ENCODE peak calls at places on chromosomes 4 and X, in ten cellular contexts. B is stomach, W is brain microvascular endothelial cell, F is fibroblast of lung, J is upper lobe of left lung, S is HCT116, R is GM23248, P is thoracic aorta, Z is endothelial cell of umbilical vein, I is hepatocyte. X is an unnamed sample. For H3K36me3, the result is how much of the 10 kb centered on the place peaks cover.

GRCh38 chrX:100373673-100374072 is 36.4 kb downstream of the PCDH19 start:
- DNase-seq in R (no peak), F (no peak), B (no peak), S (no peak), P (no peak), I (no peak), J (no peak), Z (no peak), W (no peak), X (no peak)

GRCh38 chr4:123786955-123787354 is 390.4 kb downstream of the SPRY1 start:
- DNase-seq in F (peak), J (no peak), R (peak), I (peak), W (peak), B (peak), S (no peak), Z (no peak), P (no peak), X (no peak)

GRCh38 chr4:93203708-93204107 is 624.8 kb upstream of the ATOH1 start:
- DNase-seq in J (no peak), R (peak), S (peak), W (no peak), Z (no peak), P (no peak), F (no peak), I (peak), B (no peak), X (no peak)

GRCh38 chr4:54954656-54955388 is 170.6 kb downstream of the KDR start:
- DNase-seq in R (no peak), W (no peak), I (no peak), J (no peak), B (no peak), P (no peak), Z (peak), F (no peak), S (no peak), X (no peak)

GRCh38 chr4:140186651-140187315 is 32.8 kb upstream of the MAML3 start:
- DNase-seq in S (peak), W (peak), R (peak), F (peak), B (peak), I (peak), P (no peak), Z (peak), J (no peak), X (no peak)

GRCh38 chr4:120466429-120466828 is 399.8 kb upstream of the MAD2L1 start:
- DNase-seq in W (no peak), J (no peak), S (no peak), R (no peak), F (no peak), P (no peak), B (no peak), I (no peak), Z (no peak), X (no peak)

GRCh38 chr4:140615451-140615850 is 46.7 kb upstream of the UCP1 start:
- DNase-seq in P (no peak), F (no peak), I (no peak), R (no peak), W (no peak), S (no peak), J (no peak), B (no peak), Z (no peak), X (no peak)

GRCh38 chrX:17828156-17828555 is 32.9 kb downstream of the RAI2 start:
- DNase-seq in R (no peak), J (no peak), F (no peak), I (no peak), B (no peak), Z (no peak), P (no peak), W (no peak), S (no peak), X (no peak)

GRCh38 chr4:140213736-140214135 is 59.8 kb upstream of the MAML3 start:
- DNase-seq in I (peak), J (no peak), W (peak), B (no peak), Z (no peak), R (peak), F (peak), P (no peak), S (no peak), X (no peak)

GRCh38 chr4:37793562-37793961 is 32.9 kb upstream of the PGM2 start:
- DNase-seq in F (peak), R (peak), I (no peak), J (no peak), W (peak), S (no peak), P (no peak), Z (peak), B (no peak), X (no peak)

GRCh38 chr4:143773998-143774898 is 73.8 kb upstream of the FREM3 start:
- DNase-seq in S (peak), Z (peak), R (peak), J (no peak), I (peak), P (no peak), F (peak), W (peak), B (peak), X (no peak)

GRCh38 chr4:183556947-183557346 is 52.1 kb downstream of the ING2 start:
- DNase-seq in R (no peak), B (no peak), W (no peak), J (no peak), Z (no peak), F (no peak), P (no peak), I (no peak), S (no peak), X (no peak)

GRCh38 chrX:1542994-1543725 is 6.2 kb upstream of the P2RY8 start:
- DNase-seq in Z (no peak), R (no peak), I (no peak), P (no peak), F (no peak), J (no peak), W (no peak), B (no peak), S (no peak), X (no peak)

GRCh38 chrX:8067754-8068469 is 103.2 kb downstream of the VCX2 start:
- DNase-seq in P (no peak), I (peak), B (no peak), S (no peak), R (no peak), F (peak), W (no peak), J (no peak), Z (no peak), X (no peak)

GRCh38 chr4:21628116-21628515 is 320.5 kb downstream of the KCNIP4 start:
- DNase-seq in R (no peak), P (no peak), I (no peak), J (no peak), S (no peak), W (no peak), F (no peak), Z (no peak), B (no peak), X (no peak)

GRCh38 chrX:24838624-24839023 is 144.9 kb downstream of the POLA1 start:
- DNase-seq in R (peak), F (peak), Z (peak), J (no peak), P (no peak), B (no peak), I (peak), W (peak), S (no peak), X (no peak)

GRCh38 chr4:138945401-138945800 is 70.2 kb upstream of the NOCT start:
- DNase-seq in B (no peak), Z (no peak), J (no peak), R (no peak), F (no peak), P (no peak), I (no peak), S (no peak), W (no peak), X (no peak)

GRCh38 chrX:13938766-13939530 is 90.7 kb downstream of the GEMIN8 start:
- DNase-seq in S (no peak), I (no peak), W (no peak), R (no peak), Z (no peak), P (no peak), F (no peak), B (no peak), J (no peak), X (no peak)

GRCh38 chr4:74793757-74794340 is 474 bp downstream of the BTC start:
- DNase-seq in R (peak), S (no peak), I (peak), F (peak), Z (peak), J (peak), W (no peak), P (peak), B (peak), X (no peak)

GRCh38 chrX:129875669-129876068 is 30.3 kb upstream of the UTP14A start:
- DNase-seq in S (no peak), F (peak), B (no peak), R (peak), I (no peak), J (no peak), Z (no peak), P (no peak), W (peak), X (no peak)

GRCh38 chr4:76767983-76768382 is 130.0 kb downstream of the SOWAHB start:
- DNase-seq in J (no peak), I (no peak), F (no peak), W (peak), P (no peak), B (no peak), R (peak), Z (no peak), S (no peak), X (no peak)

GRCh38 chrX:21738145-21738949 is 19.6 kb downstream of the SMPX start:
- DNase-seq in S (no peak), I (peak), R (no peak), W (no peak), B (no peak), Z (no peak), P (no peak), F (no peak), J (no peak), X (no peak)

GRCh38 chr4:123304151-123305021 is 92.2 kb upstream of the SPRY1 start:
- DNase-seq in R (no peak), F (peak), Z (no peak), P (no peak), I (no peak), B (no peak), J (peak), S (no peak), W (no peak), X (no peak)

GRCh38 chrX:116667346-116667745 is 204.6 kb upstream of the CT83 start:
- DNase-seq in F (no peak), J (no peak), B (no peak), S (no peak), P (no peak), W (no peak), Z (no peak), R (no peak), I (no peak), X (no peak)

GRCh38 chrX:41148553-41148952 is 63.3 kb downstream of the USP9X start:
- DNase-seq in Z (peak), J (no peak), W (peak), P (no peak), F (peak), R (peak), I (no peak), B (no peak), S (no peak), X (no peak)

GRCh38 chr4:157045507-157046127 is 30.3 kb upstream of the GLRB start:
- DNase-seq in S (peak), W (peak), R (peak), J (no peak), I (peak), Z (peak), P (peak), B (no peak), F (peak), X (no peak)

GRCh38 chr4:176584031-176584430 is 208.7 kb downstream of the VEGFC start:
- DNase-seq in W (peak), P (no peak), I (no peak), R (peak), B (no peak), F (no peak), S (no peak), J (no peak), Z (no peak), X (no peak)

GRCh38 chrX:145190801-145191389 is 56.4 kb upstream of the SPANXN1 start:
- DNase-seq in F (peak), Z (no peak), J (no peak), R (peak), P (no peak), W (peak), S (no peak), B (no peak), I (peak), X (no peak)

GRCh38 chr4:7159923-7160322 is 32.4 kb upstream of the SORCS2 start:
- DNase-seq in I (peak), F (no peak), Z (no peak), W (no peak), R (no peak), J (no peak), B (no peak), S (no peak), P (no peak), X (no peak)

GRCh38 chr4:118338981-118339765 is 13.6 kb downstream of the PRSS12 start:
- DNase-seq in F (peak), J (no peak), W (peak), Z (peak), S (no peak), P (no peak), I (no peak), B (no peak), R (peak), X (no peak)

GRCh38 chr4:123701046-123701445 is 304.5 kb downstream of the SPRY1 start:
- DNase-seq in Z (no peak), F (peak), W (no peak), B (no peak), P (no peak), J (no peak), I (no peak), R (peak), S (no peak), X (no peak)

GRCh38 chr4:190020790-190021717 is 6.0 kb downstream of the FRG2 start:
- DNase-seq in J (peak), P (no peak), Z (no peak), R (peak), W (no peak), F (peak), I (peak), S (no peak), B (peak), X (no peak)

GRCh38 chr4:80202190-80202711 is 4.9 kb downstream of the PRDM8 start:
- DNase-seq in W (peak), I (peak), P (no peak), J (peak), B (peak), S (no peak), F (peak), R (peak), Z (peak), X (peak)

GRCh38 chr4:80202784-80203553 is 5.7 kb downstream of the PRDM8 start:
- DNase-seq in I (peak), S (no peak), B (no peak), Z (peak), P (no peak), F (no peak), W (no peak), J (peak), R (peak), X (peak)

GRCh38 chr4:80199947-80200346 is 2.6 kb downstream of the PRDM8 start:
- DNase-seq in S (no peak), I (no peak), B (no peak), F (no peak), Z (no peak), W (no peak), P (no peak), R (no peak), J (no peak), X (no peak)

GRCh38 chr4:80199004-80199579 is 1.8 kb downstream of the PRDM8 start:
- DNase-seq in J (no peak), W (no peak), B (no peak), P (no peak), F (no peak), I (no peak), Z (no peak), S (no peak), R (no peak), X (no peak)

DNA sequence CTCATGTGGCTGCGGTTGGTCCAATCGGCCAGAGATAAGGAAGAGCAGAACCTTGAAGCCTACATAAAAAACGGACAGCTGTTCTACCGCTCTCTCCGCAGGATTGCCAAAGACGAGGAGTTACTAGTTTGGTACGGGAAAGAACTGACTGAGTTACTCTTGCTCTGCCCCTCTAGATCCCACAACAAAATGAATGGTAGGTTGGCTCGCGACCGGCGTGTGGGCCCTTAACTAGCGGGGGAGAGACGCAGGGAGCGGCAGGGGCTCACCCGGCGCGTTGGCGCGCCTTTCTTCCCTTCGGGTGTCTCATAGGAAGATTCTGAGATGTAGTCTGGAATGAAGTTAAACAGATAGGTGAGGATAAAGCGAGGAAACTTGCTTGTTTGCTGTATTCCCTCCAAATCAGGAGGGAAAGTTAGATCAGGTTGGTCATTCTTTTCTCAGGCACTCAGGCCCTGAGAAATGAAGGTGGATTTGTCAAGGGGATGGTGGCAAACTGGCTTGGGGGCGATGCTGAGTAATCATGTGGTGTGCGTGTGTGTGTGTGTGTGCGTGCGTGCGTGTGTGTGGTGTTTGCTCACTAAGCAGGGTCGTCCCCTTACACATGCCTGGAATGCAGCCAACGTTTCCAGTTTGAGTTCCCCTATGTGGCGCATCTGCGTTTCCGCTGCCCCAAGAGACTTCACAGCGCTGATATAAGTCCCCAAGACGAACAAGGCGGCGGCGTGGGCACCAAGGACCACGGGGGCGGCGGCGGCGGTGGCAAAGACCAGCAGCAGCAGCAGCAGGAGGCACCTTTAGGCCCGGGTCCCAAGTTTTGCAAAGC is 4.2 kb downstream of the PRDM8 start:
- DNase-seq in J (peak), Z (peak), S (no peak), P (no peak), F (peak), R (peak), B (no peak), W (no peak), I (peak), X (peak)
- H3K4me3 ChIP-seq in J (peak), Z (no peak), S (peak), P (peak), F (no peak), R (peak), B (peak), W (peak), I (no peak), X (peak)

DNA sequence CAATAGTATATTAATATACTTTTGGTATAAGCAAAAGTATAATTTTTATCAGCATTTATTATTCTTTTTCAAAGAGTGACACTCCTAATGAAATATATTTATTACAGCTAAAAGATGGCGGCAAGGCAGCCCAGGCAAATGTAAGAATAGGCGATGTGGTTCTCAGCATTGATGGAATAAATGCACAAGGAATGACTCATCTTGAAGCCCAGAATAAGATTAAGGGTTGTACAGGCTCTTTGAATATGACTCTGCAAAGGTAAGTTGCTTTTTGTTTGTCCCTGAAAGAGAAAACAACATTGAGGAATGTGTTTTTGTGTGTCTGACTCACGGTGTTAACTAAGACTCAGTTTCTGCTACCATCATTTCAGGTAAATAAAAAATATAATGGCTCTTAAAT is 71.9 kb downstream of the PDLIM5 start:
- DNase-seq in I (no peak), P (no peak), Z (no peak), F (peak), J (no peak), R (peak), B (no peak), S (no peak), W (peak), X (no peak)
- H3K27ac ChIP-seq in I (no peak), P (peak), Z (no peak), F (no peak), J (peak), R (peak), B (no peak), S (peak), W (peak), X (no peak)

DNA sequence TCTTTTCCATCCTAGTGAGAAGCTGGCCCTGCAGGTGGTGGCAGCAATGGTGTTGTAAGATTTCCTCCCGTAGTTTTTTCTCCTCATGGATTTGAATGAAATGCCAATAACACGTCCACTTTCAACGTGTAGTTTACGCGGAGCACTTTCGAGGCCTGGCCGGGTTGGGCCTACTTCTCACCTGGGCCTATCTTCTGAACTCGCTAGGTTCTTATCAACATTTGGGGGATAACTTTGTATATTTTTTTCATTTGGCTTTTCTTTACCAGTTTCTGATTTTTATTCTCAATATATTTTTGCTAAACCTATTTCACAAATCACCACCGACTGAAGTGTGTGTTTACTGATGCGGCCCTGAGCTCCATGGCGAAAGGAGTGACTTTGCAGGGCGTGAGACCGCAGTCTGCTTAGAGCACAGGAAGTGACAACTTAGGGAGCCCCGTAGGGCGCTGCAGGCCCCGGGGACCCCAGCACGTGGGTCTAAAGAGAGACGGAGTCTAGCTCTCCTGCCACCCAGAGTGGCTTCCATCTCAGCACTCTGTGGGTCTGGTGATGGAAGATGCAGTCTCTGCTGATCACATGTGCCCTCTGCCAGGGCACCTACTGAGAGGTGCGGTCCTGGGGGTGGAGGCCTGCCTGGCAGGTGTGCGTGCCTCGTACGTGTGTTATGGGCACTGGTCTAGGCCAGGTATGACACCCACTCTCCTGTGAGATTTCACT is 29.1 kb downstream of the NELFA start:
- DNase-seq in F (no peak), R (no peak), J (peak), S (no peak), Z (no peak), B (no peak), P (no peak), W (no peak), I (no peak), X (no peak)
- H3K36me3 ChIP-seq in F (half or more), R (under half), J (half or more), S (half or more), Z (under half), B (half or more), P (half or more), W (half or more), I (under half), X (half or more)

GRCh38 chr4:114249561-114250356 is 270.3 kb upstream of the ARSJ start:
- DNase-seq in P (no peak), I (no peak), F (no peak), S (no peak), Z (no peak), J (no peak), W (no peak), B (no peak), R (no peak), X (no peak)

GRCh38 chr4:114250439-114250891 is 271.0 kb upstream of the ARSJ start:
- DNase-seq in S (no peak), W (no peak), R (no peak), Z (no peak), I (no peak), B (no peak), P (no peak), F (peak), J (no peak), X (no peak)

GRCh38 chr4:114251020-114251419 is 271.6 kb upstream of the ARSJ start:
- DNase-seq in J (no peak), Z (no peak), B (no peak), W (no peak), P (no peak), I (no peak), F (no peak), R (no peak), S (no peak), X (no peak)

GRCh38 chr4:114257516-114257915 is 278.1 kb upstream of the ARSJ start:
- DNase-seq in S (no peak), I (no peak), P (no peak), R (peak), J (no peak), F (peak), W (no peak), Z (no peak), B (no peak), X (no peak)

DNA sequence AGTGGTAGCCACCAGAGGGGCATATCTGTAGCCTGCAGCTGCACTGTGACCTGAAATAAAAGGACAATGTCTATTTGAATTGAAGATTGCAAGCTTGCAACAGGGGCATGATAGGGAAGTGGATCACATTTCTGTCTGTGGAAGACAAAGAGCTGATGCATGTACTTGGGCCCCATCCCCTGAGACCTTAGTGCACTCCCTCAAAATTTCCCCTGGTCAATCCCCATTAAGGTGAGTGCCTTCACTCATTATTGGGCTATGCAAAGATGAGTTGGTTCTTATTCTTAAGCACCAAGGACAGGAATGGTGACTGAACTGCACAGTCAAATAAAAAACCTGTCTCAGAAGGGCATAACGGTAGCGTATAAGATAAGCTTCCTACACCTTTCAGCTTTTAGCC is 273.1 kb upstream of the ARSJ start:
- DNase-seq in J (no peak), W (no peak), P (no peak), B (no peak), Z (no peak), F (no peak), S (no peak), R (no peak), I (no peak), X (no peak)
- H3K4me3 ChIP-seq in J (no peak), W (no peak), P (no peak), B (no peak), Z (no peak), F (no peak), S (no peak), R (no peak), I (no peak), X (no peak)

X was measured in effector memory CD4-positive, alpha-beta T cell.